ENCODE peak calls at places on chromosomes 11 and 22, in six cellular contexts. D, N, Q, E, S and Z are unnamed samples.

GRCh38 chr11:19838994-19839768 is 126.5 kb downstream of the NAV2 start:
- DNase-seq in D (no peak), N (no peak), Q (no peak), E (no peak), S (no peak), Z (no peak)

GRCh38 chr11:129803533-129803932 is 12.1 kb upstream of the TMEM45B start:
- DNase-seq in D (no peak), N (no peak), Q (peak; percentile 46), E (no peak), S (peak; percentile 70), Z (no peak)

GRCh38 chr22:46560696-46561295 is 23.4 kb upstream of the CELSR1 start:
- DNase-seq in D (no peak), N (no peak), Q (no peak), E (no peak), S (no peak), Z (no peak)

GRCh38 chr11:125164091-125164421 is 495 bp upstream of the PKNOX2 start:
- DNase-seq in D (no peak), N (no peak), Q (no peak), E (no peak), S (no peak), Z (no peak)

GRCh38 chr11:121464352-121464946 is 11.7 kb upstream of the SORL1-AS1 start:
- DNase-seq in D (no peak), N (peak; percentile 91), Q (peak; percentile 97), E (no peak), S (peak; percentile 68), Z (peak; percentile 95)

GRCh38 chr11:12409621-12410005 is 32.2 kb downstream of the PARVA start:
- DNase-seq in D (no peak), N (no peak), Q (no peak), E (no peak), S (no peak), Z (no peak)

GRCh38 chr11:33674035-33674814 is 26.4 kb downstream of the C11orf91 start:
- DNase-seq in D (no peak), N (peak; percentile 59), Q (no peak), E (no peak), S (no peak), Z (peak; percentile 86)

GRCh38 chr22:19576460-19577421 is 52.5 kb upstream of the CLDN5 start:
- DNase-seq in D (no peak), N (peak; percentile 73), Q (peak; percentile 56), E (no peak), S (no peak), Z (peak; percentile 46)

GRCh38 chr11:78022397-78023396 is at the start of gene KCTD14:
- DNase-seq in D (no peak), N (no peak), Q (no peak), E (peak; percentile 40), S (peak; percentile 78), Z (peak; percentile 53)

GRCh38 chr11:85132839-85133238 is 494.3 kb downstream of the DLG2 start:
- DNase-seq in D (no peak), N (peak; percentile 11), Q (no peak), E (no peak), S (no peak), Z (peak; percentile 46)

GRCh38 chr11:119108151-119108856 is 1.2 kb downstream of the C2CD2L start:
- DNase-seq in D (no peak), N (peak; percentile 35), Q (peak; percentile 92), E (no peak), S (peak; percentile 78), Z (peak; percentile 30)

GRCh38 chr11:113324250-113324649 is 9.9 kb downstream of the TTC12 start:
- DNase-seq in D (no peak), N (no peak), Q (no peak), E (no peak), S (no peak), Z (no peak)

GRCh38 chr22:50260801-50261614 is 475 bp downstream of the MAPK12 start:
- DNase-seq in D (no peak), N (peak; percentile 86), Q (peak; percentile 50), E (no peak), S (no peak), Z (peak; percentile 86)

GRCh38 chr11:43923327-43924111 is 18.9 kb upstream of the C11orf96 start:
- DNase-seq in D (no peak), N (peak; percentile 74), Q (peak; percentile 40), E (no peak), S (no peak), Z (peak; percentile 66)